ENCODE peak calls at places on chromosomes 13 and 19, in ten cellular contexts. One of them, this sample, is unnamed.

GRCh38 chr19:48487944-48488343 is 18.8 kb downstream of the CYTH2 start:
- DNase-seq in stomach: peak
- DNase-seq in A549: peak
- DNase-seq in H1: no peak
- DNase-seq in suprapubic skin: no peak
- DNase-seq in transverse colon: peak
- DNase-seq in K562: no peak
- DNase-seq in GM12878: no peak
- DNase-seq in tibial nerve: no peak
- DNase-seq in HepG2: peak
- DNase-seq in this sample: no peak

GRCh38 chr13:54637377-54637776 is 1608.8 kb downstream of the OLFM4 start:
- DNase-seq in tibial nerve: no peak
- DNase-seq in A549: no peak
- DNase-seq in K562: no peak
- DNase-seq in HepG2: peak
- DNase-seq in stomach: no peak
- DNase-seq in H1: no peak
- DNase-seq in suprapubic skin: no peak
- DNase-seq in transverse colon: no peak
- DNase-seq in GM12878: no peak
- DNase-seq in this sample: no peak

GRCh38 chr19:56015756-56016155 is 29.2 kb downstream of the NLRP5 start:
- DNase-seq in GM12878: no peak
- DNase-seq in tibial nerve: no peak
- DNase-seq in stomach: no peak
- DNase-seq in K562: peak
- DNase-seq in transverse colon: no peak
- DNase-seq in suprapubic skin: no peak
- DNase-seq in HepG2: peak
- DNase-seq in H1: no peak
- DNase-seq in A549: no peak
- DNase-seq in this sample: no peak

GRCh38 chr13:79108914-79109643 is 297.0 kb downstream of the RBM26 start:
- DNase-seq in stomach: no peak
- DNase-seq in transverse colon: no peak
- DNase-seq in suprapubic skin: no peak
- DNase-seq in HepG2: no peak
- DNase-seq in A549: no peak
- DNase-seq in GM12878: peak
- DNase-seq in tibial nerve: no peak
- DNase-seq in K562: no peak
- DNase-seq in H1: no peak
- DNase-seq in this sample: no peak

GRCh38 chr19:46288896-46289588 is 7.8 kb upstream of the HIF3A start:
- DNase-seq in HepG2: peak
- DNase-seq in K562: peak
- DNase-seq in suprapubic skin: no peak
- DNase-seq in A549: peak
- DNase-seq in tibial nerve: no peak
- DNase-seq in H1: no peak
- DNase-seq in GM12878: no peak
- DNase-seq in transverse colon: no peak
- DNase-seq in stomach: no peak
- DNase-seq in this sample: no peak

GRCh38 chr19:3546119-3546518 is 7.1 kb downstream of the TEKTIP1 start:
- DNase-seq in K562: no peak
- DNase-seq in GM12878: no peak
- DNase-seq in H1: no peak
- DNase-seq in tibial nerve: no peak
- DNase-seq in stomach: peak
- DNase-seq in HepG2: no peak
- DNase-seq in transverse colon: no peak
- DNase-seq in A549: no peak
- DNase-seq in suprapubic skin: no peak
- DNase-seq in this sample: no peak

GRCh38 chr19:18364826-18365528 is 21.0 kb upstream of the GDF15 start:
- DNase-seq in tibial nerve: peak
- DNase-seq in H1: no peak
- DNase-seq in A549: peak
- DNase-seq in suprapubic skin: no peak
- DNase-seq in transverse colon: peak
- DNase-seq in K562: peak
- DNase-seq in HepG2: peak
- DNase-seq in GM12878: no peak
- DNase-seq in stomach: peak
- DNase-seq in this sample: peak

GRCh38 chr19:10222201-10222890 is 8.8 kb downstream of the S1PR2 start:
- DNase-seq in H1: no peak
- DNase-seq in A549: no peak
- DNase-seq in stomach: no peak
- DNase-seq in tibial nerve: no peak
- DNase-seq in suprapubic skin: no peak
- DNase-seq in K562: no peak
- DNase-seq in GM12878: no peak
- DNase-seq in HepG2: no peak
- DNase-seq in transverse colon: no peak
- DNase-seq in this sample: no peak

GRCh38 chr13:114134111-114134943 is 1.9 kb upstream of the RASA3 start:
- DNase-seq in HepG2: no peak
- DNase-seq in K562: no peak
- DNase-seq in transverse colon: no peak
- DNase-seq in stomach: no peak
- DNase-seq in H1: no peak
- DNase-seq in suprapubic skin: no peak
- DNase-seq in A549: no peak
- DNase-seq in tibial nerve: no peak
- DNase-seq in GM12878: no peak
- DNase-seq in this sample: no peak

GRCh38 chr19:13430790-13431582 is 75.3 kb downstream of the CACNA1A start:
- DNase-seq in suprapubic skin: no peak
- DNase-seq in GM12878: no peak
- DNase-seq in transverse colon: peak
- DNase-seq in K562: peak
- DNase-seq in tibial nerve: peak
- DNase-seq in A549: peak
- DNase-seq in HepG2: peak
- DNase-seq in stomach: peak
- DNase-seq in H1: peak
- DNase-seq in this sample: peak

GRCh38 chr13:35768551-35768950 is 292.1 kb upstream of the MAB21L1 start:
- DNase-seq in HepG2: no peak
- DNase-seq in stomach: no peak
- DNase-seq in suprapubic skin: no peak
- DNase-seq in tibial nerve: no peak
- DNase-seq in A549: no peak
- DNase-seq in K562: no peak
- DNase-seq in transverse colon: no peak
- DNase-seq in H1: no peak
- DNase-seq in GM12878: no peak
- DNase-seq in this sample: no peak

DNA sequence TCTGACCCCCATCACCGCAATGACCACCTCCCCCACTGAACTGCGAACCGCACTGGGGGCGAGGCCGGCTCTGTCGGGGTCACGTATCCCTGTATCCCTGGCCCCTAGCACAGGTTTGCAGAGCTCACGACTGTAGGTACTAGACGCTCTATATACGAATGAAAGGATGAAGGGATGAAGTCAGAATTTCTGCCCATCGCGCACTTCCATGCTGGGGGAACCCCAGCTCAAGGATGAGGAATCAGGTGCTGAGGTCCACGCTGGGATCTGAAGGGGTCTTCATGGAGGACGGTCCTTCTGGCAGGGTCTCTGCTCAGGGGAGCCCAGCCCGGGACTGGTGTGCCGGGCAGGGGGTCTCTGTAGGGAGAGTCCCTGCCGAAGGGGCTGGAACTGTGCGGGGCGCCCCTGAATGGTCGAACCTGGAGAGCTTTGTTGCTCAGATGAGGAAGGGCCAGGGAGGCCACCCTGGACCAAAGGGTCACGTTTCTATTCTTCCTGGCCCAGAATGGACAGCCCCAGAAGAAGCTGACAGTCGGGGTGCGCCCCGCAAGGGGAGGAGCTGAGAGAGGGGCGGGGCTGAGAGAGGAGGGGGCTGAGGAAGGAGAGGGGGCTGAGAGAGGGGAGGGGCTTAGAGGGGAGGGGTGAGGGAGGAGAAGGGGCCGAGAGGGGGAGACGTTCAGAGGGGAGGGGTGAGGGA is 37.9 kb upstream of the SEMA6B start:
- DNase-seq in HepG2: no peak
- DNase-seq in GM12878: no peak
- DNase-seq in suprapubic skin: no peak
- DNase-seq in stomach: no peak
- DNase-seq in K562: no peak
- DNase-seq in A549: no peak
- DNase-seq in H1: peak
- DNase-seq in transverse colon: no peak
- DNase-seq in tibial nerve: no peak
- DNase-seq in this sample: no peak
- H3K4me3 ChIP-seq in HepG2: peak
- H3K4me3 ChIP-seq in GM12878: no peak
- H3K4me3 ChIP-seq in suprapubic skin: no peak
- H3K4me3 ChIP-seq in stomach: no peak
- H3K4me3 ChIP-seq in K562: peak
- H3K4me3 ChIP-seq in A549: peak
- H3K4me3 ChIP-seq in H1: peak
- H3K4me3 ChIP-seq in transverse colon: no peak
- H3K4me3 ChIP-seq in tibial nerve: no peak
- H3K4me3 ChIP-seq in this sample: no peak

GRCh38 chr19:27774827-27775226 is 1438.1 kb downstream of the UQCRFS1 start:
- DNase-seq in H1: peak
- DNase-seq in suprapubic skin: no peak
- DNase-seq in A549: peak
- DNase-seq in stomach: no peak
- DNase-seq in HepG2: peak
- DNase-seq in K562: peak
- DNase-seq in GM12878: no peak
- DNase-seq in tibial nerve: no peak
- DNase-seq in transverse colon: no peak
- DNase-seq in this sample: no peak
- TF ChIP-seq EP300 in H1: no peak
- TF ChIP-seq EP300 in suprapubic skin: no peak
- TF ChIP-seq EP300 in A549: no peak
- TF ChIP-seq EP300 in stomach: no peak
- TF ChIP-seq EP300 in HepG2: no peak
- TF ChIP-seq EP300 in K562: no peak
- TF ChIP-seq EP300 in GM12878: no peak
- TF ChIP-seq EP300 in tibial nerve: no peak
- TF ChIP-seq EP300 in transverse colon: no peak
- TF ChIP-seq EP300 in this sample: no peak

DNA sequence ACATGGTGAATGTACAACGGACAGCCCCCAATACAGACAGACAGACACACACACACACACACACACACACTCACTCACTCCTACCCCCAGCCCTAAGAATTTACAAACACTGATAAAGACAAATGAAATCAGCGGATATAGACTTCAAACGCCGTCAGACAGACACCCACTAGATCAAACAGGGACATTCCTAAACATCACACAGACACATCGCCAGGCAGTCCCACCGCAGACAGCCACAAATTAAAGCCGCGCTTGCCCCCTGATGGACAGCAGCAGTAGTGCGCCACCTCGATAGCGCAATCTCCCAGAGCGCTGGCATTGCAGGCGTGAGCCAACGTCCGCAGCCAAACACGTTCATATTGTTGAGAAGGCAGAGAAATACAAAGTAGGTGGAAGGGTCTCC is 24.7 kb upstream of the ADGRE1 start:
- DNase-seq in A549: peak
- DNase-seq in HepG2: peak
- DNase-seq in GM12878: peak
- DNase-seq in H1: peak
- DNase-seq in stomach: peak
- DNase-seq in suprapubic skin: peak
- DNase-seq in transverse colon: peak
- DNase-seq in tibial nerve: peak
- DNase-seq in K562: peak
- DNase-seq in this sample: peak
- TF ChIP-seq CTCF in A549: peak
- TF ChIP-seq CTCF in HepG2: peak
- TF ChIP-seq CTCF in GM12878: peak
- TF ChIP-seq CTCF in H1: peak
- TF ChIP-seq CTCF in stomach: peak
- TF ChIP-seq CTCF in suprapubic skin: peak
- TF ChIP-seq CTCF in transverse colon: peak
- TF ChIP-seq CTCF in tibial nerve: peak
- TF ChIP-seq CTCF in K562: peak
- TF ChIP-seq CTCF in this sample: peak

GRCh38 chr13:101451641-101452040 is 834 bp upstream of the ITGBL1 start:
- DNase-seq in K562: no peak
- DNase-seq in transverse colon: no peak
- DNase-seq in GM12878: no peak
- DNase-seq in H1: no peak
- DNase-seq in A549: no peak
- DNase-seq in tibial nerve: no peak
- DNase-seq in HepG2: no peak
- DNase-seq in suprapubic skin: no peak
- DNase-seq in stomach: no peak
- DNase-seq in this sample: no peak

GRCh38 chr13:101455863-101456262 is 3.4 kb downstream of the ITGBL1 start:
- DNase-seq in H1: no peak
- DNase-seq in transverse colon: no peak
- DNase-seq in K562: no peak
- DNase-seq in GM12878: no peak
- DNase-seq in tibial nerve: no peak
- DNase-seq in HepG2: no peak
- DNase-seq in suprapubic skin: no peak
- DNase-seq in A549: peak
- DNase-seq in stomach: no peak
- DNase-seq in this sample: no peak

GRCh38 chr13:101454767-101455166 is 2.3 kb downstream of the ITGBL1 start:
- DNase-seq in H1: no peak
- DNase-seq in K562: no peak
- DNase-seq in transverse colon: no peak
- DNase-seq in stomach: no peak
- DNase-seq in A549: peak
- DNase-seq in HepG2: no peak
- DNase-seq in GM12878: no peak
- DNase-seq in tibial nerve: no peak
- DNase-seq in suprapubic skin: no peak
- DNase-seq in this sample: no peak

GRCh38 chr13:101452519-101453485 is at the start of gene ITGBL1:
- DNase-seq in HepG2: no peak
- DNase-seq in GM12878: no peak
- DNase-seq in K562: no peak
- DNase-seq in suprapubic skin: peak
- DNase-seq in A549: no peak
- DNase-seq in tibial nerve: no peak
- DNase-seq in stomach: no peak
- DNase-seq in H1: no peak
- DNase-seq in transverse colon: no peak
- DNase-seq in this sample: no peak

DNA sequence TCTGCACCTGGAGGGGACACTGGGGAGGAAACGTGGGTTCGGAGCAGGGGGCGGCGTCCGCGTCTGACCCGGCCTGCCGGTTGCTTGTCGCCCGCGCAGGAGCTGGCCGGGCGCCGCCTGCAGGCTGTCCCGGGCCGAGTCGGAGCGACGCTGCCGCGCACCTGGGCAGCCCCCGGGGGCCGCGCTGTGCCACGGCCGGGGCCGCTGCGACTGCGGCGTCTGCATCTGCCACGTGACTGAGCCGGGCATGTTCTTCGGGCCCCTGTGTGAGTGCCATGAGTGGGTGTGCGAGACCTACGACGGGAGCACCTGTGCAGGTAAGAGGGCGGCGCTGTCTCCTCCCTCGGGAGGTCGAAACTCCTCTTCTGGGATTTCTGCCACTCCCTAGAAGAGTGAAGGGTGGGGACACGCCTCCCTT is 1.3 kb downstream of the ITGBL1 start:
- DNase-seq in transverse colon: peak
- DNase-seq in stomach: peak
- DNase-seq in A549: no peak
- DNase-seq in tibial nerve: no peak
- DNase-seq in GM12878: no peak
- DNase-seq in H1: no peak
- DNase-seq in HepG2: no peak
- DNase-seq in K562: no peak
- DNase-seq in suprapubic skin: no peak
- DNase-seq in this sample: no peak
- H3K4me3 ChIP-seq in transverse colon: peak
- H3K4me3 ChIP-seq in stomach: peak
- H3K4me3 ChIP-seq in A549: no peak
- H3K4me3 ChIP-seq in tibial nerve: peak
- H3K4me3 ChIP-seq in GM12878: peak
- H3K4me3 ChIP-seq in H1: peak
- H3K4me3 ChIP-seq in HepG2: peak
- H3K4me3 ChIP-seq in K562: no peak
- H3K4me3 ChIP-seq in suprapubic skin: peak
- H3K4me3 ChIP-seq in this sample: peak